ENCODE peak calls at places on chromosome 6, in six cellular contexts. M is HCT116, B is GM12878, Q is H1, J is SK-N-SH, X is K562. Z is an unnamed sample.

GRCh38 chr6:107658920-107659879 is 164.9 kb downstream of the SCML4 start:
- DNase-seq in M (no peak), B (peak), Q (no peak), J (no peak), X (no peak), Z (peak)

GRCh38 chr6:35161776-35162607 is 20.9 kb upstream of the TCP11 start:
- DNase-seq in M (no peak), B (no peak), Q (no peak), J (peak), X (no peak), Z (no peak)

GRCh38 chr6:17705428-17705777 is 1.3 kb downstream of the NUP153 start:
- DNase-seq in M (peak), B (no peak), Q (no peak), J (peak), X (peak), Z (peak)

GRCh38 chr6:56381852-56382251 is 134.5 kb upstream of the COL21A1 start:
- DNase-seq in M (no peak), B (peak), Q (no peak), J (no peak), X (no peak), Z (no peak)

GRCh38 chr6:96234476-96234875 is 218.7 kb downstream of the FUT9 start:
- DNase-seq in M (no peak), B (no peak), Q (no peak), J (no peak), X (no peak), Z (no peak)

GRCh38 chr6:138724015-138724414 is 49.6 kb upstream of the CCDC28A start:
- DNase-seq in M (peak), B (no peak), Q (no peak), J (no peak), X (no peak), Z (peak)

GRCh38 chr6:6723792-6724318 is 135.3 kb downstream of the LY86 start:
- DNase-seq in M (no peak), B (no peak), Q (no peak), J (no peak), X (no peak), Z (no peak)

GRCh38 chr6:35970181-35970580 is 49.3 kb upstream of the SRPK1 start:
- DNase-seq in M (no peak), B (no peak), Q (no peak), J (no peak), X (no peak), Z (no peak)

GRCh38 chr6:44219053-44219814 is 2.5 kb downstream of the MYMX start:
- DNase-seq in M (no peak), B (no peak), Q (peak), J (peak), X (peak), Z (no peak)

GRCh38 chr6:75374913-75375530 is 90.4 kb upstream of the TMEM30A start:
- DNase-seq in M (no peak), B (no peak), Q (peak), J (no peak), X (no peak), Z (no peak)

GRCh38 chr6:111503194-111503593 is 20.2 kb upstream of the REV3L start:
- DNase-seq in M (no peak), B (no peak), Q (no peak), J (peak), X (no peak), Z (no peak)

GRCh38 chr6:81814365-81815109 is 62.1 kb upstream of the TENT5A start:
- DNase-seq in M (no peak), B (no peak), Q (no peak), J (no peak), X (no peak), Z (no peak)

GRCh38 chr6:12899080-12899815 is 182.7 kb downstream of the PHACTR1 start:
- DNase-seq in M (no peak), B (no peak), Q (no peak), J (no peak), X (no peak), Z (peak)

GRCh38 chr6:98971303-98971702 is 23.6 kb upstream of the FBXL4 start:
- DNase-seq in M (no peak), B (no peak), Q (no peak), J (no peak), X (no peak), Z (no peak)

GRCh38 chr6:138818496-138819194 is 22.8 kb downstream of the ECT2L start:
- DNase-seq in M (no peak), B (peak), Q (no peak), J (no peak), X (no peak), Z (no peak)

GRCh38 chr6:3222506-3223038 is 4.9 kb downstream of the TUBB2B start:
- DNase-seq in M (no peak), B (no peak), Q (no peak), J (no peak), X (no peak), Z (no peak)

GRCh38 chr6:169490830-169491229 is 211.0 kb downstream of the WDR27 start:
- DNase-seq in M (no peak), B (no peak), Q (no peak), J (no peak), X (no peak), Z (no peak)

GRCh38 chr6:169490409-169490708 is 211.5 kb downstream of the WDR27 start:
- DNase-seq in M (no peak), B (no peak), Q (no peak), J (no peak), X (no peak), Z (no peak)

GRCh38 chr6:169491482-169491881 is 210.3 kb downstream of the WDR27 start:
- DNase-seq in M (no peak), B (no peak), Q (no peak), J (no peak), X (no peak), Z (no peak)

GRCh38 chr6:169487579-169488205 is 214.1 kb downstream of the WDR27 start:
- DNase-seq in M (no peak), B (no peak), Q (no peak), J (no peak), X (no peak), Z (peak)

DNA sequence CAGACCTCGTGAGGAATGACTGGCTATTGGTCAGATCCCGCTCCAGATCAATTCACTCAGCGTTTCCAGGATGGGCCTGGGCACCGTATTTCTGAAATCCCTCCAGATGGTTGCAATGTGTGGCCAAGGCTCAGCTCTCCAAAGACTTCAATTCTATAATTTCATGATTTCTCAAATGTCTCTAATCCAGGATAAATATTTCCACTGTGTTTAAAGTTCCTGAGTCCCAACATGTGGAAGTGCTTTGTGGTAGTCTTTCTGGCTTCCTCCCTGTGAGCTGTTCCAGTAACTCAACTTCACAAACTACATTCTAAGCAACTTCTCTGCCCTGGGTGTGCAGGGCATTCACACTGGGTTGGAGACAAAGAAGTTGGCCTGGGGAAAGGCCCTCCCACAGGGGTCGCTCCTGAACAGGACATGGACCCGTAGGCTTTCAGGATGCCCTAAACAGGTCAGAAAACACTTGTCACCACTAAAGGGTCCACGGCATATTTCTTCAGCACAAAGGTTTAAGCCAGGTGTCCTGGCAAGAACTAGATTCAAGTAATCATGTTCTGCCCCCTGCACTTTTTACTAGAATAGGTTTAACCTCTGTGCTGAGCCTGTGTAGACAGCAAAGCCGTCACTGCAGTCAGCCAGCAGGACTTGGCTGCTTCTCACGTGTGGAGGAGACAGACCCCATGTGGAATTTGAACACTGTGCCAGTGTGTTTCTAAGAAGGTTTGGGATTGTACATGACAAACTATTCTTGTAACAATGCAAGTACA is 212.0 kb downstream of the WDR27 start:
- DNase-seq in M (no peak), B (no peak), Q (no peak), J (no peak), X (no peak), Z (no peak)
- TF ChIP-seq JUND in M (no peak), B (no peak), Q (no peak), J (no peak), X (no peak), Z (no peak)

GRCh38 chr6:88248709-88249321 is 82.7 kb upstream of the CNR1 start:
- DNase-seq in M (no peak), B (no peak), Q (no peak), J (no peak), X (no peak), Z (no peak)
- TF ChIP-seq JUND in M (no peak), B (no peak), Q (no peak), J (no peak), X (no peak), Z (no peak)

GRCh38 chr6:11771473-11772048 is 7.0 kb downstream of the ADTRP start:
- DNase-seq in M (no peak), B (no peak), Q (no peak), J (no peak), X (no peak), Z (no peak)

GRCh38 chr6:11770546-11771466 is 7.8 kb downstream of the ADTRP start:
- DNase-seq in M (peak), B (no peak), Q (peak), J (peak), X (no peak), Z (no peak)

GRCh38 chr6:11769816-11770545 is 8.6 kb downstream of the ADTRP start:
- DNase-seq in M (no peak), B (no peak), Q (peak), J (no peak), X (no peak), Z (no peak)

GRCh38 chr6:11767458-11767857 is 11.1 kb downstream of the ADTRP start:
- DNase-seq in M (no peak), B (no peak), Q (no peak), J (no peak), X (no peak), Z (no peak)

GRCh38 chr6:11769244-11769643 is 9.4 kb downstream of the ADTRP start:
- DNase-seq in M (no peak), B (no peak), Q (no peak), J (no peak), X (no peak), Z (no peak)
- TF ChIP-seq JUND in M (no peak), B (no peak), Q (no peak), J (no peak), X (no peak), Z (no peak)

DNA sequence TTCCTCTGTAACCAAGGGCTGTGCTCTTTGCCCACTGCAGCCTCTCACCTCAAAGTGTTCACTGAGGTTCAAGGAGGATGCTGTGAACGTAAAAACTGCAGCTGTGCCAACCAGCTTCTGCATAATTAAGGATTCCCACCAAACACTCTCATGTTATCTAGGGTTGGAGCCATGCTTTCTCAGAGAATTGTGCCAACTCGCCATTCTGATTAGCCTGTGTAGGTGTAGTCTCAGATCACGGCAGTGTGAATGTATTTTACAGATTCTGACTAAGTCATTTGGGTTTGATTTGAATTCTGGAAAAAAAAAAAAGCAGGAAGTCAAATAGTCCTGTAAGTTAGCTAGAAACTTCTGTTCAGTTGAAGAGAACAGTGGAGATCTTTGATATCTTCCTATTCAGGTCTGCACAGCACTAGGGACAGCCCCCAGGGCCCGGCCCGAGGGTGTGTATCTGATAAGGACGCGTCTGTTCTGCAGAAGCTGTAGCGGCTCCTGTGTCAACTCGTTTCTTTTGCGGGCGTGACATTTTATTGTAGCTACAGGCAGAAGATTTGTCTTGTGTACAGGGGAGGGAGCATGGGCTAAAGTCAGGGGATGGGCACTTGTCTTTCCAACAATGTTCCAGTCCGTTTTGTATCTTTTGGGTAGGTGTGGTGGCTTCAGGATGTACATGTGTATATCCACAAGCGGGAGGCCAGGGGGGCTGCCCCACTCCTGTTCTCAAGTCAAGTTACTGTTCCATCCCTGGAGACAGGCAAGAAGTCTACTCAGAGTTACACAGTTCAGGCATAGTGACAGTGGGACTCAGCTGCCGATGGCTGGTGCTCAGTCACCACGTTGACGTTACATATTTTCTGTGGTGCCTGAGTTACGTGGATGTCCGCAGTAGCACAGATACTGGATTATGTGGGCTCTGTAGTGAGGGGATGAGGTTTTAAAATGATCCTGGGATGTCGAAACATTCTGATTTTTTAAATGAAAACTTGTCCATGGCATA is 12.4 kb downstream of the IRF4 start:
- DNase-seq in M (no peak), B (no peak), Q (no peak), J (no peak), X (no peak), Z (no peak)
- TF ChIP-seq JUND in M (no peak), B (no peak), Q (no peak), J (no peak), X (no peak), Z (no peak)

DNA sequence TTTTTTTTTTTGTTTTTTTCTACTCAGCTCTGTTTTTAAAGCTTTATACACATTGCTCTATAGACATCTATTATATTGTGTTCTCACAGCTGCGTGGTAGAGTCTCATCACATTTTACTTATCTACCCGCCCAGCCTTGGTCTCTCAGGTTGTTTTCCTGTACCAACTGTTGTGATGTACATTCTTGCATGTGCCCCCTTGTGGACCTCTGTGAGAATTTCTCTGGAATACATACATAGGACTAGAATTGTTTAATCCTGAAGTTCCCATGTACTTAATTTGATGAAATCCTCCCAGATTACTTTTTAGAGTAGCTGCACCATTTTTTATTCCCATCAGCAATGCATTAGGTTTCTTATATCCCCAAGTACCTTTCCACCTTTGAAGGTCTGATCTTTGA is 40.4 kb upstream of the TINAG start:
- DNase-seq in M (peak), B (no peak), Q (no peak), J (peak), X (no peak), Z (peak)
- TF ChIP-seq JUND in M (no peak), B (no peak), Q (no peak), J (no peak), X (no peak), Z (no peak)

Z was measured in T47D.